ENCODE peak calls at places on chromosomes 2 and 18, in six cellular contexts. J is psoas muscle, U is heart right ventricle, E is transverse colon, F is mammary epithelial cell, W is cardiac muscle cell. I is an unnamed sample.

GRCh38 chr2:158042666-158043065 is 59.0 kb upstream of the UPP2 start:
- DNase-seq in J (no peak), U (peak), E (no peak), F (no peak), W (no peak), I (peak)

GRCh38 chr2:71313016-71313766 is 18.4 kb upstream of the ZNF638 start:
- DNase-seq in J (no peak), U (no peak), E (no peak), F (no peak), W (no peak), I (no peak)

GRCh38 chr2:38146917-38147307 is 71.0 kb upstream of the CYP1B1 start:
- DNase-seq in J (no peak), U (no peak), E (no peak), F (peak), W (peak), I (peak)

GRCh38 chr2:219707496-219708285 is 80.3 kb downstream of the SLC4A3 start:
- DNase-seq in J (no peak), U (no peak), E (no peak), F (no peak), W (no peak), I (no peak)

GRCh38 chr2:27191107-27191829 is 20.6 kb upstream of the ATRAID start:
- DNase-seq in J (no peak), U (no peak), E (peak), F (peak), W (peak), I (peak)

GRCh38 chr2:138275292-138275690 is 226.3 kb upstream of the SPOPL start:
- DNase-seq in J (no peak), U (no peak), E (peak), F (no peak), W (no peak), I (no peak)

GRCh38 chr2:177551989-177552413 is 159.4 kb downstream of the AGPS start:
- DNase-seq in J (peak), U (peak), E (no peak), F (no peak), W (peak), I (peak)

GRCh38 chr18:12726774-12727550 is 24.1 kb downstream of the PSMG2 start:
- DNase-seq in J (no peak), U (no peak), E (peak), F (peak), W (peak), I (peak)

GRCh38 chr2:239945751-239946569 is 79.2 kb downstream of the NDUFA10 start:
- DNase-seq in J (peak), U (no peak), E (no peak), F (no peak), W (no peak), I (peak)

GRCh38 chr2:44753552-44754285 is 187.8 kb upstream of the SIX3 start:
- DNase-seq in J (no peak), U (no peak), E (no peak), F (no peak), W (peak), I (no peak)

GRCh38 chr2:151905963-151906632 is 77.9 kb upstream of the ARL5A start:
- DNase-seq in J (no peak), U (no peak), E (no peak), F (no peak), W (no peak), I (no peak)

GRCh38 chr2:151904807-151905206 is 76.6 kb upstream of the ARL5A start:
- DNase-seq in J (no peak), U (no peak), E (no peak), F (no peak), W (no peak), I (no peak)

GRCh38 chr2:151907286-151907932 is 79.2 kb upstream of the ARL5A start:
- DNase-seq in J (no peak), U (no peak), E (no peak), F (no peak), W (no peak), I (no peak)

GRCh38 chr2:151906633-151906998 is 78.4 kb upstream of the ARL5A start:
- DNase-seq in J (no peak), U (no peak), E (no peak), F (no peak), W (no peak), I (no peak)

DNA sequence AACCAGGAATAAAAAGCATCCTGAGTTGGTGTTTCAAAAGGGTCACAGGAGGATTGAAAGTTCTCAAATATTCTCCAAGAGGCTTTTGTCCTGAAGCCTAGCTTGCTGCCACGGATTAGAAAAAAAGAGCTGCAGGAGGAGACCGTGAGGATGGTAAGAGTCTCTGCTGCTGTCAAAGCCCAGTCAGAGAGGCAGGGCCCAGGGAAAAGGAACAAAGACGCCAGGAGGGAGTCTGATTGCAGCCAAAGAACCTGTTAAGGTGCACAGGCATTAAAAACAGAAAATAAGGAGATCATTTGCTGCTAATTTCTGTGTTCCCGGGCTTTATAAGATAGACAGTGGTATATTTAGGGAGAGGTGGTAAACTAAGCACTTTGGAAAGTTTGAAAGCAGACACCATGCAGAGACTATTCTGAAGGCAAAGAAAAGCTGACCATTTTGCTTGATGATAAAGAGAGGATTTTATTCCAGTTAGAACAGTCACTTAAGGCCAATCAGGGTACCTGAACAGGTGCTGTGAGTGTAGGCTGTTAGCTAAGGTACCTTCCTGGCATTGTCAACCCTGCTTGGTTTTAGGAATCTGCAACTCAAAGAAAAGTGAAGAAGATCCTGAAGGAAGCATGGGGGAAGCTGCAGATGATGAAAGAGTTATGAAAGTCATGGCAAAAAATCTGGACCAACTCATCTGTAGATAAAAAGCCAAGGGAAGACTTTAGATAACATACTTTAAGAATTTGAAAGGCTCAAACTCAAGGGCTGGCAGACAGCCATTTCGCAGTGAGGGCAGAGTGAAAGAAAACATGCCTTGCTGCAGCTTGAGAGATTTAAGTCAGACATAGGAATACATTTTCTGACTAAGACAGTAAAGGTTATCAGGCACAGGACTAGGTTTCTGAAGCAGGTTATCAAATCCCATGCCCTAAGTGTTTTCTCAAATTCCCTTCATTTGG is 80.0 kb upstream of the ARL5A start:
- DNase-seq in J (no peak), U (no peak), E (no peak), F (no peak), W (peak), I (no peak)
- H3K27ac ChIP-seq in J (peak), U (no peak), E (no peak), F (no peak), W (no peak), I (no peak)

GRCh38 chr2:240958366-240959213 is 39.8 kb upstream of the SNED1 start:
- DNase-seq in J (peak), U (no peak), E (no peak), F (no peak), W (no peak), I (peak)
- H3K27ac ChIP-seq in J (no peak), U (no peak), E (no peak), F (no peak), W (no peak), I (peak)

DNA sequence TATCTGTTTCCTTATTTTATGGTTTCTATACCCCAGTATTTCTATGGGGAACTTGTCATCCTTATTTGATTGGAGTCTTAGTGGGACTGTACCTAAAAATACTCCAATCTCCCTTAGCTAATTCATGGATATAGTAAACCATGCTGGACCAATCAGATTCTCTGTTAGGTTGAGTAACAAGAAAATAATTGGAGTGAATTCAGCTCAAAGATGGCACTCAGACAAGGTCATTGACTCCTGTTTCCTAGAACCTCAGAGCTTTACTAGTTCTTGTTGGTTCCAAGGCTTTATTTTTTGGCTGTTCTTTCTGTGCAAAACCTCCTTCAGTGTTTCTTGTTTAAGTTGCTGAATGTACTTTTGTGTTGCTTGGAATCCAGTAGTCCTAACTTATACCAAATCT is 31.9 kb upstream of the CPS1 start:
- DNase-seq in J (no peak), U (no peak), E (no peak), F (no peak), W (no peak), I (no peak)
- H3K27ac ChIP-seq in J (no peak), U (no peak), E (no peak), F (no peak), W (no peak), I (no peak)

GRCh38 chr2:187542123-187542522 is 12.1 kb downstream of the TFPI start:
- DNase-seq in J (no peak), U (no peak), E (no peak), F (no peak), W (no peak), I (no peak)
- H3K27ac ChIP-seq in J (peak), U (peak), E (peak), F (no peak), W (no peak), I (no peak)

DNA sequence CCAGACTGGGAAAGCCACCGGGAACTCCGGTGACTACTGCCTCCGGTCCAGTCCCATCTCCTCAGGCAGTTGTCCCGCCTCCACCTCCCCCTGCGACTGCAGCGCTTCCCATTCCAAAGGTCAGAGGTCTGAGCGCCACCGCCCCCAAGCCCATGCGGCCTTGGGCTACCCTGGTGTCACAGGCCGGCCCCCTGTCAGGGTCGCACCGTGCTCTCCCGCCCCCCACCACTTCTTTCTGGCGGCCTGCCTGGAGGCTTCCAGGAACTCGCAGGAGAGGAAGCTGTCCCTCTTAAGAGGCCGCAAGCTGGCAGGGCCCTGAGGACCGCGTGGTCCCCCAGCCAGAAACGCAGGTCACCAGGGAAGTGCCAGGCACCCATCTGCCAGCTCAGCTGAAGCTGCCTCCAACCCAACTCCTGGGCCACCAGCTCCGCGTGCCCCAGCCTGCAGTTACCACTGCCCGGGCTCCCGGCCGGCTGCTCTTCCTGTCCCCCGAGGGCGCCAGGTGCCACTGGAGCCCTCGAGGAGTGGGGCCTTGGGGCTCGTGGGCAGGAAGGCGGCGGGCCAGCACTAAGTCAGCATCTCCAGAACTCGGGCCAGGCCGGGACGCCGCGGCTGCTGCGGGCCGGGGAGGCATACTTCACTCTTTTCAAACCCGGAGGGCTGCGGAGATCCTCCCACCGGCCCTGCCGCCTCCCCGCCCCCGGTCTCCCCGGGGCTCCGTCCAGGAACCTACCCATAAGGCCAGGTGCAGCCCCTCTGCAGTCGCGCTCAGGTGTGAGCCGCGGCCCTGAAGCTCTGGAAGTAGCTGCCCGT is 83.3 kb upstream of the POMC start:
- DNase-seq in J (peak), U (peak), E (peak), F (peak), W (peak), I (peak)
- H3K27ac ChIP-seq in J (peak), U (peak), E (peak), F (no peak), W (peak), I (peak)

DNA sequence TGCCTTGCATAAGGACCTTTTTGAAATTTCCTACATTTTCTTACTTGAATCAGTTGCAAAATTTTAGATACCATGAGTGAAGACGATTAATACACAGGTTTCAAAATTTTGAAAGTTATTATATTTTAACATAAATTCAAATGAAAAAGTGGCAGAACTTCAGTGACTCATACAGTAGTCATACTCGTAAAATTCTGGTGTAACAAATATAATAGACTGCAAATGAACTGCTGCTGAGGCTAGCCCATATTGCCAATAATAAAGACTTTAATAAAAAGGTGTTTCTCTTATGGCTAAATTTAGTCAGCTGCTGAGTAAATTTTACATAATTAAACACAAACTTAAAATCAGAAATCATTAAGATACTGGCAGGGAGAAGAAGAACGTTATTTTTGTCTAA is 36.9 kb downstream of the MSH6 start:
- DNase-seq in J (no peak), U (no peak), E (no peak), F (peak), W (no peak), I (no peak)
- H3K27ac ChIP-seq in J (no peak), U (no peak), E (no peak), F (no peak), W (no peak), I (no peak)

DNA sequence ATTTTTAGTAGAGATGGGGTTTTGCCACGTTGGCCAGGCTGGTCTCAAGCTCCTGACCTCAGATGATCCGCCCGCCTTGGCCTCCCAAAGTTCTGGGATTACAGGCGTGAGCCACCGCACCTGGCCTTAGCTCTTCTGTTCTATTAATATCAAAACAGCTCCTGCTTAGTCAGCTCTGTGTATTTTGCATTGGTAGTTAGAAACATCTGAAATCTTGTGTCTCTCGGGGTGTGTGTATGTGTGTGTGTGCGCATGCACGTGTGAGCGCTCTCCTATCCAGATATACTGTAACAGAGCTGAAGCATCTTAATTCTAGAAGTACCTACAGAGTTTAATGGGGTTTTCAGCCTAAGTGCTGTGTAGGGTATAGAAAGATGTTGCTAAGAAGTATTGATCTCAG is 33.7 kb downstream of the SETBP1 start:
- DNase-seq in J (no peak), U (no peak), E (no peak), F (no peak), W (no peak), I (no peak)
- H3K27ac ChIP-seq in J (peak), U (no peak), E (peak), F (no peak), W (no peak), I (no peak)

GRCh38 chr2:224584768-224585204 is 377 bp downstream of the CUL3 start:
- DNase-seq in J (peak), U (peak), E (peak), F (peak), W (peak), I (peak)
- H3K27ac ChIP-seq in J (peak), U (peak), E (peak), F (peak), W (peak), I (peak)

DNA sequence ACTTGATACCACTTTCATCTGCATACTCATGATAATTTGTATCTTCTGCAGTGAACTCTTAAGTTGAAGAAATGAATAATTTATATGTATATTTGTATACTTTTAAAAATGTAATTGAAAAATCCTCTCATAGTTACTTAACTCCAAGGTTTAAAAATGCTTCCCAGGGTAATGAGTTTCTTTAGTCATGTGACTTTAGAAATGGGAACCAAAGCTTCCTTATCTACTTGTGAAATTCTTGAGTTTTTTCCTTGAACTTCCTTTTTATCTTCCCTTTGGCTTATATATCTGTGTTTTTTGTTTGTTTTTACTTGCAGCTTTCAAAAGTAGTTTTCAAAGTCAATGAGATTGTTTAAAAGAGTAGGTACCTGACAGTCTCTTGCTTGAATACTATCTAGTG is 4.5 kb downstream of the CFLAR start:
- DNase-seq in J (no peak), U (no peak), E (no peak), F (no peak), W (no peak), I (no peak)
- H3K27ac ChIP-seq in J (peak), U (peak), E (peak), F (no peak), W (no peak), I (no peak)

GRCh38 chr2:24985406-24985805 is 13.7 kb upstream of the DNAJC27 start:
- DNase-seq in J (no peak), U (no peak), E (no peak), F (no peak), W (no peak), I (no peak)
- H3K27ac ChIP-seq in J (no peak), U (no peak), E (peak), F (no peak), W (peak), I (peak)